ENCODE peak calls at places on chromosome 2, in five cellular contexts. One of them, this sample, is unnamed.
A peak's percentile ranks its signal among the peaks of the same experiment; 100 is the strongest.

GRCh38 chr2:171793691-171794678 is 100.1 kb downstream of the SLC25A12 start:
- DNase-seq in stimulated activated CD8-positive, alpha-beta memory T cell treated with anti-CD3 and anti-CD28 coated beads, Interleukin-2, amount 100 ng/mL, for 48 hours: no peak
- DNase-seq in iris pigment epithelial cell: peak; percentile 12
- DNase-seq in A549: no peak
- DNase-seq in activated T-helper 9 cell treated with anti-CD3 and anti-CD28 coated beads, Interleukin-2, amount 50 U/mL, for 16 hours: no peak
- DNase-seq in this sample: no peak

GRCh38 chr2:170098626-170099312 is 79.2 kb upstream of the MYO3B start:
- DNase-seq in stimulated activated CD8-positive, alpha-beta memory T cell treated with anti-CD3 and anti-CD28 coated beads, Interleukin-2, amount 100 ng/mL, for 48 hours: no peak
- DNase-seq in iris pigment epithelial cell: peak; percentile 64
- DNase-seq in A549: no peak
- DNase-seq in activated T-helper 9 cell treated with anti-CD3 and anti-CD28 coated beads, Interleukin-2, amount 50 U/mL, for 16 hours: no peak
- DNase-seq in this sample: no peak

GRCh38 chr2:73285162-73285739 is 973 bp upstream of the FBXO41 start:
- DNase-seq in iris pigment epithelial cell: no peak
- DNase-seq in stimulated activated CD8-positive, alpha-beta memory T cell treated with anti-CD3 and anti-CD28 coated beads, Interleukin-2, amount 100 ng/mL, for 48 hours: no peak
- DNase-seq in A549: no peak
- DNase-seq in activated T-helper 9 cell treated with anti-CD3 and anti-CD28 coated beads, Interleukin-2, amount 50 U/mL, for 16 hours: no peak
- DNase-seq in this sample: no peak

GRCh38 chr2:88206665-88207347 is 36.7 kb downstream of the THNSL2 start:
- DNase-seq in A549: no peak
- DNase-seq in activated T-helper 9 cell treated with anti-CD3 and anti-CD28 coated beads, Interleukin-2, amount 50 U/mL, for 16 hours: no peak
- DNase-seq in iris pigment epithelial cell: no peak
- DNase-seq in stimulated activated CD8-positive, alpha-beta memory T cell treated with anti-CD3 and anti-CD28 coated beads, Interleukin-2, amount 100 ng/mL, for 48 hours: no peak
- DNase-seq in this sample: no peak

GRCh38 chr2:3289971-3290370 is 87.6 kb downstream of the EIPR1 start:
- DNase-seq in iris pigment epithelial cell: no peak
- DNase-seq in stimulated activated CD8-positive, alpha-beta memory T cell treated with anti-CD3 and anti-CD28 coated beads, Interleukin-2, amount 100 ng/mL, for 48 hours: no peak
- DNase-seq in activated T-helper 9 cell treated with anti-CD3 and anti-CD28 coated beads, Interleukin-2, amount 50 U/mL, for 16 hours: no peak
- DNase-seq in A549: no peak
- DNase-seq in this sample: no peak

GRCh38 chr2:129233166-129233565 is 746.3 kb upstream of the RAB6C start:
- DNase-seq in iris pigment epithelial cell: no peak
- DNase-seq in activated T-helper 9 cell treated with anti-CD3 and anti-CD28 coated beads, Interleukin-2, amount 50 U/mL, for 16 hours: no peak
- DNase-seq in stimulated activated CD8-positive, alpha-beta memory T cell treated with anti-CD3 and anti-CD28 coated beads, Interleukin-2, amount 100 ng/mL, for 48 hours: no peak
- DNase-seq in A549: no peak
- DNase-seq in this sample: no peak

GRCh38 chr2:170530803-170531564 is 184.2 kb upstream of the SP5 start:
- DNase-seq in stimulated activated CD8-positive, alpha-beta memory T cell treated with anti-CD3 and anti-CD28 coated beads, Interleukin-2, amount 100 ng/mL, for 48 hours: no peak
- DNase-seq in activated T-helper 9 cell treated with anti-CD3 and anti-CD28 coated beads, Interleukin-2, amount 50 U/mL, for 16 hours: no peak
- DNase-seq in iris pigment epithelial cell: no peak
- DNase-seq in A549: no peak
- DNase-seq in this sample: no peak

GRCh38 chr2:112164876-112165275 is 26.7 kb downstream of the FBLN7 start:
- DNase-seq in activated T-helper 9 cell treated with anti-CD3 and anti-CD28 coated beads, Interleukin-2, amount 50 U/mL, for 16 hours: no peak
- DNase-seq in A549: no peak
- DNase-seq in stimulated activated CD8-positive, alpha-beta memory T cell treated with anti-CD3 and anti-CD28 coated beads, Interleukin-2, amount 100 ng/mL, for 48 hours: no peak
- DNase-seq in iris pigment epithelial cell: no peak
- DNase-seq in this sample: no peak

GRCh38 chr2:72278046-72278445 is 130.4 kb upstream of the CYP26B1 start:
- DNase-seq in activated T-helper 9 cell treated with anti-CD3 and anti-CD28 coated beads, Interleukin-2, amount 50 U/mL, for 16 hours: no peak
- DNase-seq in A549: peak; percentile 46
- DNase-seq in stimulated activated CD8-positive, alpha-beta memory T cell treated with anti-CD3 and anti-CD28 coated beads, Interleukin-2, amount 100 ng/mL, for 48 hours: no peak
- DNase-seq in iris pigment epithelial cell: peak; percentile 90
- DNase-seq in this sample: peak; percentile 78

GRCh38 chr2:151796774-151797173 is 31.4 kb downstream of the ARL5A start:
- DNase-seq in activated T-helper 9 cell treated with anti-CD3 and anti-CD28 coated beads, Interleukin-2, amount 50 U/mL, for 16 hours: no peak
- DNase-seq in stimulated activated CD8-positive, alpha-beta memory T cell treated with anti-CD3 and anti-CD28 coated beads, Interleukin-2, amount 100 ng/mL, for 48 hours: no peak
- DNase-seq in iris pigment epithelial cell: peak; percentile 9
- DNase-seq in A549: no peak
- DNase-seq in this sample: no peak

GRCh38 chr2:198173864-198174263 is 369.5 kb downstream of the PLCL1 start:
- DNase-seq in iris pigment epithelial cell: no peak
- DNase-seq in stimulated activated CD8-positive, alpha-beta memory T cell treated with anti-CD3 and anti-CD28 coated beads, Interleukin-2, amount 100 ng/mL, for 48 hours: no peak
- DNase-seq in activated T-helper 9 cell treated with anti-CD3 and anti-CD28 coated beads, Interleukin-2, amount 50 U/mL, for 16 hours: no peak
- DNase-seq in A549: no peak
- DNase-seq in this sample: no peak

GRCh38 chr2:15939556-15939853 is 845 bp upstream of the MYCN start:
- DNase-seq in activated T-helper 9 cell treated with anti-CD3 and anti-CD28 coated beads, Interleukin-2, amount 50 U/mL, for 16 hours: peak; percentile 5
- DNase-seq in iris pigment epithelial cell: peak; percentile 51
- DNase-seq in A549: no peak
- DNase-seq in stimulated activated CD8-positive, alpha-beta memory T cell treated with anti-CD3 and anti-CD28 coated beads, Interleukin-2, amount 100 ng/mL, for 48 hours: no peak
- DNase-seq in this sample: no peak

GRCh38 chr2:29213871-29214341 is 98.7 kb downstream of the CLIP4 start:
- DNase-seq in stimulated activated CD8-positive, alpha-beta memory T cell treated with anti-CD3 and anti-CD28 coated beads, Interleukin-2, amount 100 ng/mL, for 48 hours: no peak
- DNase-seq in iris pigment epithelial cell: no peak
- DNase-seq in A549: no peak
- DNase-seq in activated T-helper 9 cell treated with anti-CD3 and anti-CD28 coated beads, Interleukin-2, amount 50 U/mL, for 16 hours: no peak
- DNase-seq in this sample: no peak

GRCh38 chr2:151553-152328 is 105.4 kb upstream of the FAM110C start:
- DNase-seq in iris pigment epithelial cell: no peak
- DNase-seq in stimulated activated CD8-positive, alpha-beta memory T cell treated with anti-CD3 and anti-CD28 coated beads, Interleukin-2, amount 100 ng/mL, for 48 hours: no peak
- DNase-seq in activated T-helper 9 cell treated with anti-CD3 and anti-CD28 coated beads, Interleukin-2, amount 50 U/mL, for 16 hours: no peak
- DNase-seq in A549: no peak
- DNase-seq in this sample: no peak

GRCh38 chr2:237614151-237614720 is 13.2 kb upstream of the LRRFIP1 start:
- DNase-seq in iris pigment epithelial cell: peak; percentile 75
- DNase-seq in activated T-helper 9 cell treated with anti-CD3 and anti-CD28 coated beads, Interleukin-2, amount 50 U/mL, for 16 hours: no peak
- DNase-seq in stimulated activated CD8-positive, alpha-beta memory T cell treated with anti-CD3 and anti-CD28 coated beads, Interleukin-2, amount 100 ng/mL, for 48 hours: no peak
- DNase-seq in A549: peak; percentile 35
- DNase-seq in this sample: no peak

GRCh38 chr2:28047698-28048097 is 157.2 kb downstream of the BABAM2 start:
- DNase-seq in activated T-helper 9 cell treated with anti-CD3 and anti-CD28 coated beads, Interleukin-2, amount 50 U/mL, for 16 hours: no peak
- DNase-seq in iris pigment epithelial cell: peak; percentile 92
- DNase-seq in A549: no peak
- DNase-seq in stimulated activated CD8-positive, alpha-beta memory T cell treated with anti-CD3 and anti-CD28 coated beads, Interleukin-2, amount 100 ng/mL, for 48 hours: no peak
- DNase-seq in this sample: peak; percentile 82

GRCh38 chr2:45669109-45669508 is 17.6 kb downstream of the PRKCE start:
- DNase-seq in A549: no peak
- DNase-seq in stimulated activated CD8-positive, alpha-beta memory T cell treated with anti-CD3 and anti-CD28 coated beads, Interleukin-2, amount 100 ng/mL, for 48 hours: no peak
- DNase-seq in iris pigment epithelial cell: peak; percentile 52
- DNase-seq in activated T-helper 9 cell treated with anti-CD3 and anti-CD28 coated beads, Interleukin-2, amount 50 U/mL, for 16 hours: no peak
- DNase-seq in this sample: no peak

GRCh38 chr2:6960659-6961058 is 43.4 kb downstream of the RNF144A start:
- DNase-seq in A549: no peak
- DNase-seq in iris pigment epithelial cell: peak; percentile 82
- DNase-seq in activated T-helper 9 cell treated with anti-CD3 and anti-CD28 coated beads, Interleukin-2, amount 50 U/mL, for 16 hours: no peak
- DNase-seq in stimulated activated CD8-positive, alpha-beta memory T cell treated with anti-CD3 and anti-CD28 coated beads, Interleukin-2, amount 100 ng/mL, for 48 hours: no peak
- DNase-seq in this sample: no peak

GRCh38 chr2:191894681-191895147 is 47.8 kb upstream of the CAVIN2 start:
- DNase-seq in iris pigment epithelial cell: peak; percentile 83
- DNase-seq in activated T-helper 9 cell treated with anti-CD3 and anti-CD28 coated beads, Interleukin-2, amount 50 U/mL, for 16 hours: no peak
- DNase-seq in stimulated activated CD8-positive, alpha-beta memory T cell treated with anti-CD3 and anti-CD28 coated beads, Interleukin-2, amount 100 ng/mL, for 48 hours: no peak
- DNase-seq in A549: peak; percentile 27
- DNase-seq in this sample: peak; percentile 95

GRCh38 chr2:138432971-138433370 is 68.6 kb upstream of the SPOPL start:
- DNase-seq in activated T-helper 9 cell treated with anti-CD3 and anti-CD28 coated beads, Interleukin-2, amount 50 U/mL, for 16 hours: no peak
- DNase-seq in A549: no peak
- DNase-seq in iris pigment epithelial cell: peak; percentile 41
- DNase-seq in stimulated activated CD8-positive, alpha-beta memory T cell treated with anti-CD3 and anti-CD28 coated beads, Interleukin-2, amount 100 ng/mL, for 48 hours: no peak
- DNase-seq in this sample: peak; percentile 4

GRCh38 chr2:129481306-129482219 is 497.9 kb upstream of the RAB6C start:
- DNase-seq in iris pigment epithelial cell: no peak
- DNase-seq in activated T-helper 9 cell treated with anti-CD3 and anti-CD28 coated beads, Interleukin-2, amount 50 U/mL, for 16 hours: no peak
- DNase-seq in A549: no peak
- DNase-seq in stimulated activated CD8-positive, alpha-beta memory T cell treated with anti-CD3 and anti-CD28 coated beads, Interleukin-2, amount 100 ng/mL, for 48 hours: no peak
- DNase-seq in this sample: no peak

GRCh38 chr2:20213651-20214565 is 11.0 kb downstream of the SDC1 start:
- DNase-seq in iris pigment epithelial cell: no peak
- DNase-seq in A549: no peak
- DNase-seq in activated T-helper 9 cell treated with anti-CD3 and anti-CD28 coated beads, Interleukin-2, amount 50 U/mL, for 16 hours: no peak
- DNase-seq in stimulated activated CD8-positive, alpha-beta memory T cell treated with anti-CD3 and anti-CD28 coated beads, Interleukin-2, amount 100 ng/mL, for 48 hours: no peak
- DNase-seq in this sample: no peak

GRCh38 chr2:38017836-38018235 is 58.1 kb downstream of the CYP1B1 start:
- DNase-seq in stimulated activated CD8-positive, alpha-beta memory T cell treated with anti-CD3 and anti-CD28 coated beads, Interleukin-2, amount 100 ng/mL, for 48 hours: no peak
- DNase-seq in A549: no peak
- DNase-seq in iris pigment epithelial cell: no peak
- DNase-seq in activated T-helper 9 cell treated with anti-CD3 and anti-CD28 coated beads, Interleukin-2, amount 50 U/mL, for 16 hours: no peak
- DNase-seq in this sample: no peak

GRCh38 chr2:135299165-135299564 is 231.9 kb downstream of the ZRANB3 start:
- DNase-seq in iris pigment epithelial cell: no peak
- DNase-seq in activated T-helper 9 cell treated with anti-CD3 and anti-CD28 coated beads, Interleukin-2, amount 50 U/mL, for 16 hours: no peak
- DNase-seq in A549: no peak
- DNase-seq in stimulated activated CD8-positive, alpha-beta memory T cell treated with anti-CD3 and anti-CD28 coated beads, Interleukin-2, amount 100 ng/mL, for 48 hours: no peak
- DNase-seq in this sample: no peak

GRCh38 chr2:39929531-39929930 is 150.5 kb upstream of the THUMPD2 start:
- DNase-seq in activated T-helper 9 cell treated with anti-CD3 and anti-CD28 coated beads, Interleukin-2, amount 50 U/mL, for 16 hours: no peak
- DNase-seq in stimulated activated CD8-positive, alpha-beta memory T cell treated with anti-CD3 and anti-CD28 coated beads, Interleukin-2, amount 100 ng/mL, for 48 hours: no peak
- DNase-seq in iris pigment epithelial cell: no peak
- DNase-seq in A549: no peak
- DNase-seq in this sample: no peak

GRCh38 chr2:28620371-28620793 is 124.5 kb downstream of the PLB1 start:
- DNase-seq in iris pigment epithelial cell: no peak
- DNase-seq in activated T-helper 9 cell treated with anti-CD3 and anti-CD28 coated beads, Interleukin-2, amount 50 U/mL, for 16 hours: no peak
- DNase-seq in stimulated activated CD8-positive, alpha-beta memory T cell treated with anti-CD3 and anti-CD28 coated beads, Interleukin-2, amount 100 ng/mL, for 48 hours: no peak
- DNase-seq in A549: no peak
- DNase-seq in this sample: no peak

GRCh38 chr2:241008711-241009121 is 10.3 kb downstream of the SNED1 start:
- DNase-seq in A549: no peak
- DNase-seq in activated T-helper 9 cell treated with anti-CD3 and anti-CD28 coated beads, Interleukin-2, amount 50 U/mL, for 16 hours: no peak
- DNase-seq in iris pigment epithelial cell: no peak
- DNase-seq in stimulated activated CD8-positive, alpha-beta memory T cell treated with anti-CD3 and anti-CD28 coated beads, Interleukin-2, amount 100 ng/mL, for 48 hours: no peak
- DNase-seq in this sample: no peak

GRCh38 chr2:158835431-158835830 is 40.3 kb downstream of the DAPL1 start:
- DNase-seq in A549: no peak
- DNase-seq in stimulated activated CD8-positive, alpha-beta memory T cell treated with anti-CD3 and anti-CD28 coated beads, Interleukin-2, amount 100 ng/mL, for 48 hours: no peak
- DNase-seq in activated T-helper 9 cell treated with anti-CD3 and anti-CD28 coated beads, Interleukin-2, amount 50 U/mL, for 16 hours: no peak
- DNase-seq in iris pigment epithelial cell: peak; percentile 5
- DNase-seq in this sample: no peak

GRCh38 chr2:31539505-31539904 is 41.2 kb downstream of the SRD5A2 start:
- DNase-seq in iris pigment epithelial cell: no peak
- DNase-seq in A549: no peak
- DNase-seq in activated T-helper 9 cell treated with anti-CD3 and anti-CD28 coated beads, Interleukin-2, amount 50 U/mL, for 16 hours: no peak
- DNase-seq in stimulated activated CD8-positive, alpha-beta memory T cell treated with anti-CD3 and anti-CD28 coated beads, Interleukin-2, amount 100 ng/mL, for 48 hours: no peak
- DNase-seq in this sample: no peak

GRCh38 chr2:170940066-170940465 is 11.0 kb downstream of the GORASP2 start:
- DNase-seq in A549: no peak
- DNase-seq in iris pigment epithelial cell: no peak
- DNase-seq in stimulated activated CD8-positive, alpha-beta memory T cell treated with anti-CD3 and anti-CD28 coated beads, Interleukin-2, amount 100 ng/mL, for 48 hours: no peak
- DNase-seq in activated T-helper 9 cell treated with anti-CD3 and anti-CD28 coated beads, Interleukin-2, amount 50 U/mL, for 16 hours: no peak
- DNase-seq in this sample: no peak

GRCh38 chr2:165646321-165646801 is 147.7 kb downstream of the GALNT3 start:
- DNase-seq in A549: no peak
- DNase-seq in activated T-helper 9 cell treated with anti-CD3 and anti-CD28 coated beads, Interleukin-2, amount 50 U/mL, for 16 hours: no peak
- DNase-seq in iris pigment epithelial cell: no peak
- DNase-seq in stimulated activated CD8-positive, alpha-beta memory T cell treated with anti-CD3 and anti-CD28 coated beads, Interleukin-2, amount 100 ng/mL, for 48 hours: no peak
- DNase-seq in this sample: no peak

This sample was measured in HCEC 1CT.